ENCODE peak calls at places on chromosomes 4 and X, in ten cellular contexts. J, R, Z, I, M, A, B, N, Q and F are unnamed samples.

GRCh38 chr4:38387348-38387747 is 276.7 kb upstream of the KLF3 start:
- DNase-seq in J (peak; percentile 40), R (no peak), Z (peak; percentile 39), I (no peak), M (peak; percentile 94), A (peak; percentile 51), B (no peak), N (no peak), Q (peak; percentile 36), F (no peak)

GRCh38 chr4:88881227-88881569 is 175.8 kb downstream of the FAM13A start:
- DNase-seq in J (no peak), R (no peak), Z (no peak), I (no peak), M (no peak), A (no peak), B (no peak), N (no peak), Q (no peak), F (no peak)

GRCh38 chr4:81919238-81919637 is 447.5 kb upstream of the RASGEF1B start:
- DNase-seq in J (peak; percentile 16), R (no peak), Z (no peak), I (no peak), M (peak; percentile 6), A (no peak), B (peak; percentile 81), N (no peak), Q (no peak), F (no peak)

GRCh38 chrX:23742174-23742692 is 843 bp downstream of the ACOT9 start:
- DNase-seq in J (peak; percentile 82), R (no peak), Z (peak; percentile 76), I (no peak), M (peak; percentile 70), A (peak; percentile 50), B (peak; percentile 83), N (no peak), Q (peak; percentile 80), F (no peak)

GRCh38 chr4:3700223-3700622 is 66.0 kb upstream of the ADRA2C start:
- DNase-seq in J (no peak), R (no peak), Z (no peak), I (no peak), M (no peak), A (peak; percentile 4), B (no peak), N (no peak), Q (no peak), F (no peak)

GRCh38 chrX:115901241-115901640 is 269.3 kb upstream of the AGTR2 start:
- DNase-seq in J (no peak), R (no peak), Z (no peak), I (no peak), M (no peak), A (no peak), B (no peak), N (no peak), Q (no peak), F (no peak)

GRCh38 chr4:107349266-107349665 is 313.2 kb upstream of the DKK2 start:
- DNase-seq in J (no peak), R (no peak), Z (peak; percentile 51), I (no peak), M (no peak), A (no peak), B (peak; percentile 90), N (no peak), Q (peak; percentile 3), F (no peak)

GRCh38 chrX:107738768-107739167 is 36.8 kb downstream of the TSC22D3 start:
- DNase-seq in J (no peak), R (no peak), Z (no peak), I (no peak), M (no peak), A (no peak), B (no peak), N (no peak), Q (no peak), F (no peak)

GRCh38 chrX:139881572-139881971 is 51.3 kb downstream of the ATP11C start:
- DNase-seq in J (peak; percentile 16), R (no peak), Z (peak; percentile 45), I (no peak), M (peak; percentile 87), A (no peak), B (no peak), N (no peak), Q (peak; percentile 65), F (no peak)

GRCh38 chr4:56909083-56909981 is 1.6 kb downstream of the REST start:
- DNase-seq in J (peak; percentile 58), R (peak; percentile 53), Z (peak; percentile 56), I (peak; percentile 36), M (peak; percentile 60), A (peak; percentile 69), B (peak; percentile 75), N (peak; percentile 58), Q (peak; percentile 56), F (no peak)

GRCh38 chr4:139315221-139315675 is 13.0 kb upstream of the NDUFC1 start:
- DNase-seq in J (no peak), R (no peak), Z (no peak), I (no peak), M (no peak), A (no peak), B (peak; percentile 45), N (no peak), Q (no peak), F (no peak)

GRCh38 chr4:2416564-2417195 is 1.8 kb downstream of the ZFYVE28 start:
- DNase-seq in J (no peak), R (no peak), Z (peak; percentile 20), I (no peak), M (peak; percentile 23), A (no peak), B (peak; percentile 80), N (peak; percentile 45), Q (peak; percentile 29), F (no peak)
- H3K4me3 ChIP-seq in J (peak overlapping the region; percentile 22), R (peak overlapping the region; percentile 25), Z (peak overlapping the region; percentile 60), I (peak overlapping the region; percentile 47), M (peak overlapping the region; percentile 53), A (peak overlapping the region; percentile 41), B (peak overlapping the region; percentile 41), N (peak overlapping the region; percentile 28), Q (peak overlapping the region; percentile 63), F (no peak overlapping the region)

DNA sequence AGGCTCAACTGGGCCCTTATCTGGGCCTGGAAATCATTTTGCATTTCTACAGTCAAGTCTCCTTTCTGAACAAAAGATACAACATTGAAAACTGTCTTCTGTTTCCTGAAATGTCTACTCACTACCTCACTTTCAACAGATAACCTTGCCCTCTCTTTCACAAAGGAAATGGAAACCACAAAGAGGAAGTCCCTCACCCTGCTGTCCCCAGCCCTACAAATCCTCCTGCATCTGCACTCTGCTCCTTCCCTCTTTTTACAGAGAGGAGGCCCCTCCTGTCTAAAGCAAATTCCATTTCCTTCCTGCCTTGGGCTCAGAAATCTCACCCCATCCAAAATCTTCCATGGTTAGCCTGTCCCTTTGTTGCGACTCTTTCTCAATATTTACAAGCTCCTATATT is 24.8 kb upstream of the CYBB start:
- DNase-seq in J (no peak), R (no peak), Z (no peak), I (no peak), M (no peak), A (no peak), B (no peak), N (no peak), Q (no peak), F (peak; percentile 93)
- H3K4me3 ChIP-seq in J (no peak overlapping the region), R (peak overlapping the region; percentile 24), Z (no peak overlapping the region), I (peak overlapping the region; percentile 37), M (no peak overlapping the region), A (no peak overlapping the region), B (no peak overlapping the region), N (no peak overlapping the region), Q (no peak overlapping the region), F (no peak overlapping the region)

DNA sequence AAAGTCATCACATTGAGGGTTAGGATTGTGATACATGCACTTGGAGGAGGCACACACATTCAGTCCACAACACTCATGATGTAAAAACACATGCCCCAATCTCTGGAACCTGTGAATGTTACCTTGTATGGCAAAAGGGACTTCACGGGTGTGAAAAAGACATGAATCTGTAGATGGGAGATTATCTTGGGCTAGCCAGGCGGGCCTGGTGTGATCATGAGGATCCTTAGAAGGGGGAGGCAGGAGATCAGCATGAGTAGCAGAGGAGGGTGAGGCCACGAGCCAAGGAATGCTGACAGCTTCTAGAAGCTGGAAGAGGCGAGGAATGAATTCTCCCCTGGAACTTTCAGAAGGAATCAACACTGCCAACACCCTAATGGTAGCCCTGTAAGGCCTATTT is 77.5 kb upstream of the ENPP6 start:
- DNase-seq in J (no peak), R (no peak), Z (no peak), I (no peak), M (no peak), A (no peak), B (no peak), N (no peak), Q (no peak), F (no peak)
- H3K4me3 ChIP-seq in J (no peak overlapping the region), R (no peak overlapping the region), Z (no peak overlapping the region), I (no peak overlapping the region), M (no peak overlapping the region), A (no peak overlapping the region), B (no peak overlapping the region), N (no peak overlapping the region), Q (no peak overlapping the region), F (no peak overlapping the region)

GRCh38 chr4:173498771-173499170 is 31.3 kb downstream of the HAND2 start:
- DNase-seq in J (no peak), R (no peak), Z (no peak), I (no peak), M (no peak), A (no peak), B (no peak), N (no peak), Q (peak; percentile 75), F (no peak)

GRCh38 chr4:173501592-173502150 is 28.4 kb downstream of the HAND2 start:
- DNase-seq in J (no peak), R (no peak), Z (no peak), I (no peak), M (no peak), A (no peak), B (peak; percentile 28), N (no peak), Q (no peak), F (no peak)

GRCh38 chr4:173503330-173504180 is 26.5 kb downstream of the HAND2 start:
- DNase-seq in J (no peak), R (no peak), Z (no peak), I (no peak), M (no peak), A (no peak), B (no peak), N (no peak), Q (no peak), F (no peak)

GRCh38 chr4:173499568-173500535 is 30.2 kb downstream of the HAND2 start:
- DNase-seq in J (no peak), R (no peak), Z (no peak), I (no peak), M (no peak), A (no peak), B (peak; percentile 45), N (no peak), Q (no peak), F (no peak)

DNA sequence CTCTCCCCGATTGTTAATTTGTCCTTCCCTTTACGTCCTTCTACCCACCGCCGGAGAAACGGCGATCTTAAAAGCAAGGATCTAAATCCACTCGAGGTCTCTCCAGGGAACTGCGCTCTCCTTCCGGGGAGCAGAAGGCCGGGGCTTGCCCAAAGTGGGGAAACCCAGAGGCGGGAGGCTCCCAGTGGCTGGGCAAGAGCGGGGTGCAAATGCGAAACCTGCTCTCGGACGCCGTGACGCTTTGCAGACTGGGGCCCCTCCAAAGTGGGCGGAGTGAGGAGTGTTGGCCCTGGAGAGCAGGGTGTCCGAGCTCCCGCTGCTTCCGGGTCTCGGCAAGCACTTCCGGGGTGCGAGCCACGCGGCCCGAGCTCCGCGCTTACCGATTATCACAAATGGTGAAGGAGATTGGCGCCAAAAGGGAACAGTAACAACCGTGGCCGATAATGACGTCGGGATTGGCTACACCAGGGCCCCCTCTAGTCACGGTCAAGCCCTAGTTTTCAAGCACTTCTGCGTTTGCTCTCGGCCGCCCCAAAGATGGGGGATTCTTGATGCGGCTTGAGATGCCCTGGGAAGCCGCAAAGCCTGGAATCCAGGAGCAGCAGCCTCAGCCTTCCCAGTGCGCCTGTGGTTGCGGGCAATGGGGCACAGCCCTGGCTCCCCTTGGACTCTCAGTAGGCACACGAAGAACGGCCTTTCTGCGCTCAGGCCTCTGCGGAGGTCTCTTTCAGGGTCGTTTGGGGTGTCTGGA is 29.0 kb downstream of the HAND2 start:
- DNase-seq in J (no peak), R (no peak), Z (no peak), I (no peak), M (no peak), A (no peak), B (peak; percentile 26), N (no peak), Q (no peak), F (no peak)
- H3K4me3 ChIP-seq in J (no peak overlapping the region), R (peak overlapping the region; percentile 47), Z (peak overlapping the region; percentile 25), I (peak overlapping the region; percentile 39), M (no peak overlapping the region), A (peak overlapping the region; percentile 14), B (peak overlapping the region; percentile 18), N (peak overlapping the region; percentile 69), Q (no peak overlapping the region), F (no peak overlapping the region)